ENCODE peak calls at places on chromosomes 16 and 17, in nine cellular contexts. T is AG10803; X is nephron progenitor cell; S is choroid plexus epithelial cell; Q is lower leg skin; D is stimulated activated naive CD8-positive, alpha-beta T cell treated with anti-CD3 and anti-CD28 coated beads, Interleukin-15, Interleukin-2, amounts not matched to agents 100 U/mL and 50 U/mL, for 24 hours; O is T-helper 22 cell; C is psoas muscle; W is activated T-helper 1 cell treated with Interleukin-2 at 50 U/mL for 16 hours. R is an unnamed sample.

GRCh38 chr17:57315061-57315851 is 58.9 kb downstream of the MSI2 start:
- DNase-seq in X (no peak), Q (no peak), O (no peak), D (no peak), T (no peak), S (no peak), C (no peak), W (no peak), R (no peak)

GRCh38 chr17:49994085-49995054 is 654 bp downstream of the DLX3 start:
- DNase-seq in S (no peak), Q (no peak), D (no peak), X (no peak), C (no peak), W (no peak), O (no peak), T (no peak), R (peak; percentile 58)

GRCh38 chr16:53414381-53414780 is 19.9 kb upstream of the RBL2 start:
- DNase-seq in S (no peak), X (no peak), O (no peak), T (no peak), Q (no peak), W (no peak), D (no peak), C (no peak), R (no peak)

GRCh38 chr17:34837796-34838195 is 123.5 kb downstream of the CCT6B start:
- DNase-seq in C (no peak), S (no peak), X (no peak), D (no peak), W (no peak), O (no peak), Q (no peak), T (no peak), R (no peak)

GRCh38 chr16:54957403-54957802 is 26.7 kb downstream of the IRX5 start:
- DNase-seq in T (no peak), D (peak; percentile 37), O (no peak), C (no peak), X (no peak), W (no peak), Q (no peak), S (peak; percentile 37), R (no peak)

GRCh38 chr17:68094481-68095078 is 59.0 kb downstream of the KPNA2 start:
- DNase-seq in T (no peak), S (no peak), W (no peak), O (no peak), D (no peak), Q (no peak), C (no peak), X (no peak), R (no peak)

GRCh38 chr17:4180791-4181190 is 37.8 kb downstream of the CYB5D2 start:
- DNase-seq in W (no peak), X (no peak), O (no peak), T (no peak), Q (no peak), S (peak; percentile 64), D (no peak), C (no peak), R (peak; percentile 31)

GRCh38 chr16:81478876-81479496 is 34.4 kb downstream of the CMIP start:
- DNase-seq in S (peak; percentile 47), O (no peak), D (peak; percentile 35), X (no peak), Q (peak; percentile 55), W (no peak), C (peak; percentile 60), T (no peak), R (peak; percentile 71)

GRCh38 chr16:67613808-67614207 is 31.1 kb upstream of the CARMIL2 start:
- DNase-seq in D (peak; percentile 10), C (no peak), W (no peak), O (no peak), X (peak; percentile 7), S (no peak), T (no peak), Q (no peak), R (no peak)

GRCh38 chr16:66462912-66463311 is 35.8 kb downstream of the BEAN1 start:
- DNase-seq in C (no peak), T (no peak), O (no peak), D (no peak), X (no peak), S (peak; percentile 24), Q (no peak), W (no peak), R (no peak)

GRCh38 chr16:2914233-2914632 is 2.5 kb downstream of the FLYWCH1 start:
- DNase-seq in Q (no peak), X (no peak), D (no peak), S (no peak), C (no peak), W (no peak), O (no peak), T (no peak), R (no peak)